ENCODE peak calls at places on chromosomes 4 and X, in seven cellular contexts. Y is testis, O is tibial nerve, H is spleen, E is HCT116, T is A549, Z is IMR-90. J is an unnamed sample.

GRCh38 chrX:85114776-85115175 is 111.1 kb downstream of the APOOL start:
- DNase-seq in Y (no peak), O (no peak), H (no peak), E (no peak), T (no peak), Z (no peak), J (no peak)

GRCh38 chr4:173264245-173264959 is 69.8 kb downstream of the HMGB2 start:
- DNase-seq in Y (peak), O (no peak), H (no peak), E (no peak), T (no peak), Z (peak), J (no peak)

GRCh38 chr4:26822546-26822945 is 38.1 kb upstream of the STIM2 start:
- DNase-seq in Y (no peak), O (no peak), H (no peak), E (no peak), T (no peak), Z (no peak), J (no peak)

GRCh38 chr4:22672519-22672918 is 20.2 kb upstream of the GBA3 start:
- DNase-seq in Y (no peak), O (no peak), H (no peak), E (no peak), T (no peak), Z (no peak), J (no peak)

GRCh38 chr4:110270492-110271197 is 72.2 kb upstream of the ELOVL6 start:
- DNase-seq in Y (no peak), O (no peak), H (no peak), E (no peak), T (no peak), Z (peak), J (peak)

GRCh38 chr4:96407651-96408342 is 567.9 kb downstream of the PDHA2 start:
- DNase-seq in Y (no peak), O (no peak), H (no peak), E (no peak), T (no peak), Z (no peak), J (no peak)

GRCh38 chr4:88533088-88533790 is 9.7 kb upstream of the PYURF start:
- DNase-seq in Y (no peak), O (no peak), H (no peak), E (no peak), T (no peak), Z (peak), J (no peak)

GRCh38 chrX:74511704-74512103 is 90.4 kb downstream of the SLC16A2 start:
- DNase-seq in Y (no peak), O (no peak), H (no peak), E (no peak), T (no peak), Z (no peak), J (no peak)

GRCh38 chr4:163679189-163679588 is 184.7 kb downstream of the TMA16 start:
- DNase-seq in Y (no peak), O (no peak), H (no peak), E (no peak), T (peak), Z (peak), J (no peak)

GRCh38 chr4:38663021-38663800 is 788 bp upstream of the KLF3 start:
- DNase-seq in Y (peak), O (peak), H (no peak), E (no peak), T (peak), Z (no peak), J (no peak)

GRCh38 chr4:69830529-69831269 is 29.2 kb downstream of the SULT1E1 start:
- DNase-seq in Y (no peak), O (no peak), H (peak), E (no peak), T (peak), Z (no peak), J (no peak)

GRCh38 chrX:69238960-69239231 is 73.6 kb upstream of the PJA1 start:
- DNase-seq in Y (no peak), O (no peak), H (no peak), E (no peak), T (no peak), Z (no peak), J (no peak)

DNA sequence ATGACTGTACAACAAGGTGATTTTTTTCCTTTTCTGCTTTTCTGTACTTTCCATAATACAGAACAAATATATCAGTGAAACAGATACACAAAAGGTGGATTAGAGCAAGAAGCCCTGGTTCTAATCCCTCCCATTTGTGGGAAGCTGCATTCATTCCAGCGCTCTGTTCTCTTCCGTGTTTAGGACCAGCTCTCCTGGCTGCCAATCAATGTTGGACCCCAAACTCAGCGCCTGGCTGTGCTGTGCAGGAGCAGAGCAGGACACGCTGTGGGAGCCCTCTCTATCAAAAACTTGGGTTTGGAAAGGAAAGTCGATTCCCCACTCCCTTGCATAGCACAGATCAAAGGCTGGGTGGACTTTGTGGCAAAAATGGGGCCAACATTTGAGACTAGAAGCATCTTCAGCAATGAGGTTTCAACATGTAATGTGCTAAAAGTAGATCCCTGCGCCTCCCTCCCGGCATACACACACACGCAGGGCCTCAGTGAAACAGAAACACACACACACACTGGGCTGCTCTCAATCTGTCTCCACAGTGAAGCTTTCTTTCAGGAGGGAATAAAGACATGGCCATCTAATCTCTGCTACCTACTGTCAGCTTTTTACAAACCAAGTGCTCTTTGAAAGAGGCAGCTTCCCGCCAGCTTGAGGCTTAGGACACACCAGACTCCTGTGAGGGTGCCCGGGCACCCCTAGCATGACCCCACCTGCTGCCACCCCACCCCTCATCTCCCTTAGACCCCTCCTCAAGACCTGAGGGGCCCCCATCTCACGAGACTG is 12.2 kb downstream of the WDR1 start:
- DNase-seq in Y (no peak), O (no peak), H (no peak), E (no peak), T (no peak), Z (no peak), J (no peak)
- TF ChIP-seq POLR2A in Y (no peak), O (no peak), H (no peak), E (no peak), T (no peak), Z (no peak), J (no peak)

GRCh38 chr4:25563071-25563564 is 92.5 kb upstream of the SLC34A2 start:
- DNase-seq in Y (no peak), O (no peak), H (no peak), E (no peak), T (peak), Z (no peak), J (no peak)

GRCh38 chr4:25564836-25565235 is 90.8 kb upstream of the SLC34A2 start:
- DNase-seq in Y (no peak), O (no peak), H (no peak), E (no peak), T (no peak), Z (no peak), J (no peak)

GRCh38 chr4:25559508-25559907 is 96.1 kb upstream of the SLC34A2 start:
- DNase-seq in Y (no peak), O (no peak), H (no peak), E (no peak), T (no peak), Z (no peak), J (no peak)

GRCh38 chr4:25560605-25561004 is 95.0 kb upstream of the SLC34A2 start:
- DNase-seq in Y (no peak), O (no peak), H (no peak), E (no peak), T (no peak), Z (no peak), J (no peak)
- TF ChIP-seq POLR2A in Y (no peak), O (no peak), H (no peak), E (no peak), T (no peak), Z (no peak), J (no peak)

GRCh38 chrX:23742693-23743622 is at the start of gene ACOT9:
- DNase-seq in Y (peak), O (peak), H (peak), E (peak), T (peak), Z (peak), J (peak)
- TF ChIP-seq POLR2A in Y (no peak), O (no peak), H (peak), E (peak), T (peak), Z (peak), J (peak)

GRCh38 chr4:153572609-153573008 is 106.4 kb downstream of the TMEM131L start:
- DNase-seq in Y (no peak), O (no peak), H (no peak), E (no peak), T (no peak), Z (no peak), J (no peak)
- TF ChIP-seq POLR2A in Y (no peak), O (no peak), H (no peak), E (no peak), T (no peak), Z (no peak), J (no peak)

DNA sequence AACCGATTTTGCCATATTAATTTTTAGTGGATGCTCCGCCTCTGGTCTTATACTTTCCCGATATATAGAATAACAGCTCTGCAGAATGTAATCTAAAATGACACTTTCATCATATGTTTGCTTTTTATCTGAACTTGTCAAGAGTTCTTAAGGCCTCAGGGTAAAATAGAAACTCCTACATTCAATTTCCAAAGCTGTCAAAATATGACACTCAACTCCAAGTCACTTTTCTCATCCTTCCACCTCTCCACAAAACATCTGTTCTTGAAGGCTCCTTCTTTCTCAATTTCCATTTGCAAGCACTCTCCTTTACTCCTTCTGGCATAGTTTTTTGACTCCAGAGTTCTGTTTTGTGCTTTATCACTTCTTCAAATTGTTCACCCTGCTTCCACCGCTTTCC is 242.2 kb downstream of the PDGFC start:
- DNase-seq in Y (no peak), O (no peak), H (no peak), E (no peak), T (no peak), Z (no peak), J (no peak)
- TF ChIP-seq POLR2A in Y (no peak), O (no peak), H (no peak), E (no peak), T (no peak), Z (no peak), J (no peak)

DNA sequence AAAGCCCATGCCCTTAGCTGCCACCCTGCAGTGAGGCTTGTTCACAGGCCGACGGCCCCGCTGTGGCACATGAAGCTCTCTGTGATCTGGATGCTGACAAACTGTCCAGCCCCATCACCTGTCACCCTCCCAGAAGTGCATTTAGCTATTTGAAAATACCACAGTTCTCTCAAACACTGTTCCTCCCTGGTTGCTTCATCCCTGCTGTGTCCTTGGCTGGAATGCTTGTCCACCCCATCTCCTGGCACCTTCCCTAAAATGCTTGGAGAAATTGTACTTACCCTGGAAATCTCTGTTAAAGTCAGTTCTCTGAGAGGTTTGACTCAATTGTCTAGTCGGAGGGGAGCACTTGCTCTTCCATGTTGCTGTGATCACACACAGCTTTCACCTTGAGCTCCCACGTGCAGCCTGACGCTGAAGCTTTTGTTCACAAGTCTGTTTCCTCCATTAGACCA is 10.1 kb downstream of the SYNPO2 start:
- DNase-seq in Y (peak), O (no peak), H (no peak), E (no peak), T (no peak), Z (no peak), J (no peak)
- TF ChIP-seq POLR2A in Y (no peak), O (no peak), H (no peak), E (no peak), T (no peak), Z (no peak), J (no peak)

DNA sequence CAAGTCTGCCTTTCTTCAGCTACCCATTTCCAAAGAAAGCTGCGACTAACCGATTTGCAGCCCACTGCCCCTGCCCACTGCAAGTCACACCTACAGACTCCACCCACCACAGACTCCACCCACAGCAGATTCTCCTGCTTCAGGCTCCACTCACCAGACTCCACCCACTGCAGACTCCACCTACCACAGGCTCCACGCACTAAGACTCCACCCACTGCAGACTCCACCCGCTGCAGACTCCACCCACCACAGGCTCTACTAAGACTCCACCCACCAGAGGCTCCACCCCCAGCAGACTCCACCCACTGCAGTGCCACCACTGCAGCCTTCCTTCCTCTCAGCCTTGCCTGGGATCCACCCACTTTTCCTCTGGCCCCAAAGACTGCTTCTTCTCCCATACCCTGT is 41.3 kb downstream of the ABLIM2 start:
- DNase-seq in Y (peak), O (no peak), H (no peak), E (peak), T (peak), Z (peak), J (peak)
- TF ChIP-seq POLR2A in Y (no peak), O (no peak), H (no peak), E (no peak), T (no peak), Z (no peak), J (no peak)

GRCh38 chr4:77074961-77075855 is 581 bp downstream of the CCNI start:
- DNase-seq in Y (peak), O (peak), H (peak), E (no peak), T (peak), Z (peak), J (peak)
- TF ChIP-seq POLR2A in Y (no peak), O (no peak), H (peak), E (no peak), T (peak), Z (peak), J (peak)

DNA sequence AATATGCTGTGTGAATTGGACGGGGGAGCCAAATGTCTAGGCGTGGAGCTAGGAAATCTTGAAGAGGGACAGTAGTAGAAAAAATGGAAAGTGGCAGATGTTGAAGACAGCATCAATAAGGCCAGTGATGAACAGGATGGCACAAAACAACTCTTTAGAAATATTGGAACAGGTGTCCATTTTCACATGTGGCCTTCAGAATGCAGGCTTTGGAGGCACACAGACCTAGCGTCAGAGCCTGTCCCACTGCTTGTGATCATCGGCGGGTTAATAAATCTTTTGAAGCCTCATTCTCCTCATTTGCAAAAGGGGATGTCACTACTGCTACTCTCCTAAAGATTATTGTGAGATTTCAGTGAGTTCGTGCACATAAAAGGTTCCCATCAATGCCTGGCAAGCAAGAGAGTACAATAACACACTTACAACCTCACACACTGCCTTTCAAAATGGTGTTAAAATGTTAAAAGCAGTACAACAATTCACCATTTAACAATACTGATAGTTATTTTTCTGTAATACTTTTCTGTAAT is 2.4 kb downstream of the PDLIM3 start:
- DNase-seq in Y (no peak), O (no peak), H (no peak), E (no peak), T (no peak), Z (no peak), J (no peak)
- TF ChIP-seq POLR2A in Y (no peak), O (no peak), H (no peak), E (no peak), T (no peak), Z (no peak), J (no peak)

GRCh38 chrX:110944793-110945466 is 149.3 kb upstream of the CHRDL1 start:
- DNase-seq in Y (no peak), O (no peak), H (no peak), E (no peak), T (no peak), Z (no peak), J (no peak)
- TF ChIP-seq POLR2A in Y (no peak), O (no peak), H (no peak), E (no peak), T (no peak), Z (no peak), J (no peak)

J was measured in H54.